ENCODE peak calls at places on chromosomes 12 and 14, in six cellular contexts. One of them, this sample, is unnamed.

GRCh38 chr14:45251912-45252311 is 1.1 kb downstream of the MIS18BP1 start:
- DNase-seq in dorsolateral prefrontal cortex: no peak
- DNase-seq in lower leg skin: no peak
- DNase-seq in uterus: no peak
- DNase-seq in PC-3: peak; percentile 39
- DNase-seq in astrocyte of the spinal cord: peak; percentile 36
- DNase-seq in this sample: no peak

GRCh38 chr12:48978741-48979601 is 849 bp downstream of the WNT1 start:
- DNase-seq in PC-3: no peak
- DNase-seq in lower leg skin: no peak
- DNase-seq in uterus: no peak
- DNase-seq in astrocyte of the spinal cord: no peak
- DNase-seq in dorsolateral prefrontal cortex: no peak
- DNase-seq in this sample: no peak

GRCh38 chr12:105220150-105220928 is 15.6 kb downstream of the APPL2 start:
- DNase-seq in astrocyte of the spinal cord: no peak
- DNase-seq in PC-3: no peak
- DNase-seq in uterus: no peak
- DNase-seq in lower leg skin: no peak
- DNase-seq in dorsolateral prefrontal cortex: no peak
- DNase-seq in this sample: no peak

GRCh38 chr12:65638324-65638723 is 186.0 kb upstream of the HMGA2 start:
- DNase-seq in astrocyte of the spinal cord: no peak
- DNase-seq in dorsolateral prefrontal cortex: no peak
- DNase-seq in uterus: no peak
- DNase-seq in lower leg skin: no peak
- DNase-seq in PC-3: no peak
- DNase-seq in this sample: no peak

GRCh38 chr12:104790296-104791125 is 167.6 kb downstream of the SLC41A2 start:
- DNase-seq in uterus: peak; percentile 37
- DNase-seq in PC-3: peak; percentile 31
- DNase-seq in lower leg skin: no peak
- DNase-seq in dorsolateral prefrontal cortex: no peak
- DNase-seq in astrocyte of the spinal cord: no peak
- DNase-seq in this sample: no peak

GRCh38 chr12:101939856-101940265 is 62.5 kb downstream of the DRAM1 start:
- DNase-seq in dorsolateral prefrontal cortex: no peak
- DNase-seq in PC-3: peak; percentile 77
- DNase-seq in astrocyte of the spinal cord: peak; percentile 76
- DNase-seq in uterus: peak; percentile 63
- DNase-seq in lower leg skin: peak; percentile 65
- DNase-seq in this sample: peak; percentile 60

GRCh38 chr14:94571950-94572349 is 9.3 kb upstream of the SERPINA5 start:
- DNase-seq in astrocyte of the spinal cord: peak; percentile 28
- DNase-seq in lower leg skin: no peak
- DNase-seq in dorsolateral prefrontal cortex: no peak
- DNase-seq in PC-3: no peak
- DNase-seq in uterus: no peak
- DNase-seq in this sample: peak; percentile 6

GRCh38 chr12:93767524-93767863 is 90.3 kb downstream of the CRADD start:
- DNase-seq in dorsolateral prefrontal cortex: no peak
- DNase-seq in PC-3: no peak
- DNase-seq in lower leg skin: no peak
- DNase-seq in uterus: no peak
- DNase-seq in astrocyte of the spinal cord: no peak
- DNase-seq in this sample: no peak

GRCh38 chr12:9813821-9814798 is 13.2 kb upstream of the KLRF1 start:
- DNase-seq in astrocyte of the spinal cord: peak; percentile 42
- DNase-seq in dorsolateral prefrontal cortex: peak; percentile 39
- DNase-seq in PC-3: peak; percentile 43
- DNase-seq in uterus: peak; percentile 60
- DNase-seq in lower leg skin: peak; percentile 72
- DNase-seq in this sample: no peak

GRCh38 chr14:89179891-89180404 is 237.1 kb downstream of the FOXN3 start:
- DNase-seq in lower leg skin: no peak
- DNase-seq in PC-3: no peak
- DNase-seq in uterus: no peak
- DNase-seq in astrocyte of the spinal cord: no peak
- DNase-seq in dorsolateral prefrontal cortex: no peak
- DNase-seq in this sample: no peak

GRCh38 chr14:56147980-56148901 is 30.0 kb downstream of the PELI2 start:
- DNase-seq in dorsolateral prefrontal cortex: no peak
- DNase-seq in lower leg skin: no peak
- DNase-seq in uterus: no peak
- DNase-seq in PC-3: no peak
- DNase-seq in astrocyte of the spinal cord: no peak
- DNase-seq in this sample: no peak

GRCh38 chr12:114918535-114919233 is 234.7 kb upstream of the TBX3 start:
- DNase-seq in lower leg skin: no peak
- DNase-seq in dorsolateral prefrontal cortex: no peak
- DNase-seq in PC-3: peak; percentile 98
- DNase-seq in astrocyte of the spinal cord: peak; percentile 61
- DNase-seq in uterus: no peak
- DNase-seq in this sample: no peak

GRCh38 chr12:109626378-109627115 is 53.0 kb downstream of the MVK start:
- DNase-seq in PC-3: no peak
- DNase-seq in dorsolateral prefrontal cortex: peak; percentile 89
- DNase-seq in astrocyte of the spinal cord: no peak
- DNase-seq in uterus: no peak
- DNase-seq in lower leg skin: no peak
- DNase-seq in this sample: no peak

GRCh38 chr12:46217686-46218508 is 50.9 kb downstream of the SLC38A1 start:
- DNase-seq in dorsolateral prefrontal cortex: no peak
- DNase-seq in lower leg skin: peak; percentile 46
- DNase-seq in PC-3: no peak
- DNase-seq in astrocyte of the spinal cord: no peak
- DNase-seq in uterus: no peak
- DNase-seq in this sample: no peak

DNA sequence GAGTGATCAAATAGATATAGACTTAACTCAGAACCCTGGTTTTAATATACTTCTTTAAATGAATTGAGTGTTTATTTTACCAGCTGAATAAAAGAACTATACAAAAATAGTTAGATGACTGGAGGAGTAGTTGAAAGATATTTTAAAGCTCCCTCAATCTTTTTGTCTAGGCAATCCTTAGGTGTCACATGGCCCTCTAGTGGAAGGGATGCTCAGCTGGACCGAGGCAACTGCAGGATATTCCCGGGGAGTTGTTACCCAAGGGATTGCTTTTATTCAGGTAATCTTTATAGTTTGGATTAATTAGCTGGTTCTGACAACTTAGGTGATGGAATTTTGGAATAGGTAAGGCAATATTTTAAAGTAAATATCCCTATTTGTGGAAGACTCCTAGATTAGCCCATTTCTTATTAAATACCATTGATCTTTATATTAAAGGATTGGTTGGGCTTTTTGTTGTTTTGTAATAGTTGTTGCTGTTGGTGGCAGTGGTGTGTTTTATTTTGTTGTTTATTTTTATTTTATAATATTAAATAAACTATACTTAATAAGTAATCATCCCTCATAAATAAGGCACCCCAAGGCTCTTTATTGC is 57.1 kb downstream of the ZDHHC17 start:
- DNase-seq in uterus: no peak
- DNase-seq in astrocyte of the spinal cord: peak; percentile 28
- DNase-seq in lower leg skin: no peak
- DNase-seq in PC-3: peak; percentile 58
- DNase-seq in dorsolateral prefrontal cortex: no peak
- DNase-seq in this sample: peak; percentile 9
- TF ChIP-seq CTCF in uterus: peak; percentile 6
- TF ChIP-seq CTCF in astrocyte of the spinal cord: peak; percentile 81
- TF ChIP-seq CTCF in lower leg skin: no peak
- TF ChIP-seq CTCF in PC-3: peak; percentile 88
- TF ChIP-seq CTCF in dorsolateral prefrontal cortex: peak; percentile 25
- TF ChIP-seq CTCF in this sample: peak; percentile 76

GRCh38 chr12:116406529-116406928 is 129.0 kb upstream of the MED13L start:
- DNase-seq in astrocyte of the spinal cord: no peak
- DNase-seq in PC-3: peak; percentile 99
- DNase-seq in uterus: peak; percentile 90
- DNase-seq in dorsolateral prefrontal cortex: peak; percentile 44
- DNase-seq in lower leg skin: peak; percentile 94
- DNase-seq in this sample: no peak

GRCh38 chr12:116408489-116409217 is 131.2 kb upstream of the MED13L start:
- DNase-seq in astrocyte of the spinal cord: no peak
- DNase-seq in dorsolateral prefrontal cortex: no peak
- DNase-seq in lower leg skin: no peak
- DNase-seq in PC-3: no peak
- DNase-seq in uterus: no peak
- DNase-seq in this sample: no peak

GRCh38 chr12:116403546-116403945 is 126.1 kb upstream of the MED13L start:
- DNase-seq in PC-3: no peak
- DNase-seq in dorsolateral prefrontal cortex: no peak
- DNase-seq in lower leg skin: no peak
- DNase-seq in uterus: no peak
- DNase-seq in astrocyte of the spinal cord: no peak
- DNase-seq in this sample: no peak

GRCh38 chr12:116402163-116402939 is 124.9 kb upstream of the MED13L start:
- DNase-seq in uterus: no peak
- DNase-seq in astrocyte of the spinal cord: no peak
- DNase-seq in dorsolateral prefrontal cortex: no peak
- DNase-seq in lower leg skin: no peak
- DNase-seq in PC-3: no peak
- DNase-seq in this sample: no peak

DNA sequence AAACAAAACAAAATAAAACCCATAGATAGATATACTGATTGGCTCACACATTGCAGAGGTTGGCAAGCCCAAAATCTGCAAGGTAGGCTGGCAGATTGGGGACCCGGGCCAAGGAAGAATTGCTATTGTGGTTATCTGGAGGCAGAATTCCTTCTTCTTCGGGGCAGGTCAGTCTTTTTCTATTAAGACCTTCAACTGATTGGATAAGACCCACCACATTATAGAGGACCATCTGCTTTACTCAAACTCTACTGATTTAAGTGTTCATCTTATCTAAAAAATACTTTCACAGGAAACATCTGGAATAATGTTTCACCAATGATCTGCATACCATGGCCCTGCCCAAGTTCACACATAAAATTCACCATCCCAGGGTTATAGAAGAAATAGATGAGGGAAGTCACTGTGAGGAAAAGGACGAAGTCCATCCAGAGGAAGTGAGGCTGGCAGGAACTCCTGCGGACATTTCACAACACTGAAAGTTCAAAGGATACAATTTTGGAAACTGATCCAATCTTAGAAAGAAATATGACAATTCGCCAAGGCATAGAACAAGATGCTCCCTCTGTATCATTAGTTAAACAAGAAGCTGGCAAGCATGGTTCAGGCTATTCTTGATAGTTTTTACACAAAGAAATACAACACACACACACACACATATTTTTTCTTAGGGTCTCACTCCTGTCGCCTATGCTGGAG is 127.6 kb upstream of the MED13L start:
- DNase-seq in astrocyte of the spinal cord: no peak
- DNase-seq in lower leg skin: no peak
- DNase-seq in dorsolateral prefrontal cortex: no peak
- DNase-seq in uterus: no peak
- DNase-seq in PC-3: peak; percentile 37
- DNase-seq in this sample: no peak
- H3K4me3 ChIP-seq in astrocyte of the spinal cord: no peak overlapping the region
- H3K4me3 ChIP-seq in lower leg skin: no peak overlapping the region
- H3K4me3 ChIP-seq in dorsolateral prefrontal cortex: no peak overlapping the region
- H3K4me3 ChIP-seq in uterus: no peak overlapping the region
- H3K4me3 ChIP-seq in PC-3: no peak overlapping the region
- H3K4me3 ChIP-seq in this sample: no peak overlapping the region

GRCh38 chr14:23076785-23077408 is 18.0 kb downstream of the ACIN1 start:
- DNase-seq in dorsolateral prefrontal cortex: no peak
- DNase-seq in uterus: no peak
- DNase-seq in lower leg skin: no peak
- DNase-seq in astrocyte of the spinal cord: peak; percentile 41
- DNase-seq in PC-3: peak; percentile 62
- DNase-seq in this sample: no peak

GRCh38 chr14:23077962-23078361 is 17.0 kb downstream of the ACIN1 start:
- DNase-seq in PC-3: no peak
- DNase-seq in lower leg skin: no peak
- DNase-seq in astrocyte of the spinal cord: no peak
- DNase-seq in dorsolateral prefrontal cortex: no peak
- DNase-seq in uterus: no peak
- DNase-seq in this sample: no peak

GRCh38 chr14:23079716-23080115 is 15.2 kb downstream of the ACIN1 start:
- DNase-seq in astrocyte of the spinal cord: no peak
- DNase-seq in dorsolateral prefrontal cortex: no peak
- DNase-seq in PC-3: no peak
- DNase-seq in uterus: no peak
- DNase-seq in lower leg skin: no peak
- DNase-seq in this sample: no peak

GRCh38 chr14:23080474-23080873 is 14.5 kb downstream of the ACIN1 start:
- DNase-seq in dorsolateral prefrontal cortex: no peak
- DNase-seq in PC-3: no peak
- DNase-seq in lower leg skin: no peak
- DNase-seq in uterus: no peak
- DNase-seq in astrocyte of the spinal cord: no peak
- DNase-seq in this sample: no peak

DNA sequence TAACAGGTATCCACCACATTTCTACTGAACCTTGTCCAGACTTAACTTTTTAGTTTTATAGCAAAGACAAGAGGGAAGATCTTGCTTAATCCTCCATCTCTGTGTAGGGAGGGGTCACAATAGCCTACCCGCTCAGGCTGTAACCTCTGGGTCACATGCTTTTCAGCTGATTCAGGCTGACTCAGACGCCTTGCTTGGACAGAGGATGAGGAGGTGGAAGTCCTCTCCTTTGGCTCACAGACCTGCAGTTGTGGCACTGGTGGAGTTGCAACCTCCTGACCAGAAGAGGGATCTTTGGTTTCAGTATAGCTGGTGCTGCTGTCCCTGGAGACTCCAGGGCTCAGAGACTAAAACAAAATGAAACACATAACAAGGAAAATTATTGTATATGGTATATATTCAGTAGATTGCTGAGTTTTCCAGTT is 16.2 kb downstream of the ACIN1 start:
- DNase-seq in dorsolateral prefrontal cortex: no peak
- DNase-seq in astrocyte of the spinal cord: peak; percentile 91
- DNase-seq in PC-3: peak; percentile 96
- DNase-seq in lower leg skin: peak; percentile 91
- DNase-seq in uterus: peak; percentile 75
- DNase-seq in this sample: peak; percentile 55
- TF ChIP-seq CTCF in dorsolateral prefrontal cortex: no peak
- TF ChIP-seq CTCF in astrocyte of the spinal cord: no peak
- TF ChIP-seq CTCF in PC-3: no peak
- TF ChIP-seq CTCF in lower leg skin: no peak
- TF ChIP-seq CTCF in uterus: no peak
- TF ChIP-seq CTCF in this sample: peak; percentile 6

GRCh38 chr14:35399083-35399807 is 5.3 kb downstream of the NFKBIA start:
- DNase-seq in astrocyte of the spinal cord: no peak
- DNase-seq in lower leg skin: no peak
- DNase-seq in dorsolateral prefrontal cortex: no peak
- DNase-seq in uterus: no peak
- DNase-seq in PC-3: no peak
- DNase-seq in this sample: no peak

GRCh38 chr14:35401853-35402252 is 2.7 kb downstream of the NFKBIA start:
- DNase-seq in astrocyte of the spinal cord: no peak
- DNase-seq in PC-3: no peak
- DNase-seq in dorsolateral prefrontal cortex: no peak
- DNase-seq in uterus: peak; percentile 47
- DNase-seq in lower leg skin: no peak
- DNase-seq in this sample: no peak

GRCh38 chr14:35401422-35401729 is 3.2 kb downstream of the NFKBIA start:
- DNase-seq in uterus: no peak
- DNase-seq in astrocyte of the spinal cord: no peak
- DNase-seq in PC-3: no peak
- DNase-seq in lower leg skin: no peak
- DNase-seq in dorsolateral prefrontal cortex: no peak
- DNase-seq in this sample: no peak

GRCh38 chr14:35402323-35403084 is 2.0 kb downstream of the NFKBIA start:
- DNase-seq in dorsolateral prefrontal cortex: no peak
- DNase-seq in uterus: no peak
- DNase-seq in PC-3: no peak
- DNase-seq in lower leg skin: peak; percentile 36
- DNase-seq in astrocyte of the spinal cord: no peak
- DNase-seq in this sample: no peak

GRCh38 chr14:35400707-35401421 is 3.7 kb downstream of the NFKBIA start:
- DNase-seq in uterus: no peak
- DNase-seq in dorsolateral prefrontal cortex: no peak
- DNase-seq in lower leg skin: no peak
- DNase-seq in PC-3: no peak
- DNase-seq in astrocyte of the spinal cord: no peak
- DNase-seq in this sample: no peak
- H3K4me3 ChIP-seq in uterus: peak overlapping the region; percentile 99
- H3K4me3 ChIP-seq in dorsolateral prefrontal cortex: peak overlapping the region; percentile 75
- H3K4me3 ChIP-seq in lower leg skin: peak overlapping the region; percentile 7
- H3K4me3 ChIP-seq in PC-3: no peak overlapping the region
- H3K4me3 ChIP-seq in astrocyte of the spinal cord: no peak overlapping the region
- H3K4me3 ChIP-seq in this sample: no peak overlapping the region

This sample was measured in astrocyte of the cerebellum.